ENCODE peak calls at places on chromosomes 16 and 17, in ten cellular contexts. One of them, this sample, is unnamed.
A peak's percentile ranks its signal among the peaks of the same experiment; 100 is the strongest.

GRCh38 chr17:5854871-5855554 is 215.2 kb upstream of the WSCD1 start:
- DNase-seq in nephron progenitor cell: no peak
- DNase-seq in GM20000: no peak
- DNase-seq in body of pancreas: no peak
- DNase-seq in glutamatergic neuron: no peak
- DNase-seq in endothelial cell: no peak
- DNase-seq in neural crest cell: no peak
- DNase-seq in HFF-Myc: no peak
- DNase-seq in Calu3: no peak
- DNase-seq in neural progenitor cell: no peak
- DNase-seq in this sample: no peak

GRCh38 chr17:35586569-35587073 is 501 bp upstream of the AP2B1 start:
- DNase-seq in nephron progenitor cell: no peak
- DNase-seq in GM20000: no peak
- DNase-seq in body of pancreas: no peak
- DNase-seq in glutamatergic neuron: no peak
- DNase-seq in endothelial cell: no peak
- DNase-seq in neural crest cell: no peak
- DNase-seq in HFF-Myc: no peak
- DNase-seq in Calu3: no peak
- DNase-seq in neural progenitor cell: no peak
- DNase-seq in this sample: no peak

GRCh38 chr17:54009502-54009901 is 186.8 kb downstream of the KIF2B start:
- DNase-seq in nephron progenitor cell: no peak
- DNase-seq in GM20000: no peak
- DNase-seq in body of pancreas: no peak
- DNase-seq in glutamatergic neuron: no peak
- DNase-seq in endothelial cell: no peak
- DNase-seq in neural crest cell: no peak
- DNase-seq in HFF-Myc: no peak
- DNase-seq in Calu3: no peak
- DNase-seq in neural progenitor cell: no peak
- DNase-seq in this sample: no peak

GRCh38 chr17:82062076-82062983 is 3.3 kb downstream of the DUS1L start:
- DNase-seq in nephron progenitor cell: no peak
- DNase-seq in GM20000: no peak
- DNase-seq in body of pancreas: no peak
- DNase-seq in glutamatergic neuron: no peak
- DNase-seq in endothelial cell: no peak
- DNase-seq in neural crest cell: no peak
- DNase-seq in HFF-Myc: no peak
- DNase-seq in Calu3: no peak
- DNase-seq in neural progenitor cell: no peak
- DNase-seq in this sample: no peak

GRCh38 chr16:69396187-69397061 is 10.6 kb upstream of the TERF2 start:
- DNase-seq in nephron progenitor cell: peak; percentile 77
- DNase-seq in GM20000: peak; percentile 60
- DNase-seq in body of pancreas: peak; percentile 84
- DNase-seq in glutamatergic neuron: peak; percentile 69
- DNase-seq in endothelial cell: peak; percentile 73
- DNase-seq in neural crest cell: peak; percentile 86
- DNase-seq in HFF-Myc: peak; percentile 90
- DNase-seq in Calu3: peak; percentile 83
- DNase-seq in neural progenitor cell: peak; percentile 92
- DNase-seq in this sample: peak; percentile 55

GRCh38 chr16:16868727-16869126 is 489.8 kb downstream of the NPIPA7 start:
- DNase-seq in nephron progenitor cell: no peak
- DNase-seq in GM20000: no peak
- DNase-seq in body of pancreas: no peak
- DNase-seq in glutamatergic neuron: no peak
- DNase-seq in endothelial cell: no peak
- DNase-seq in neural crest cell: no peak
- DNase-seq in HFF-Myc: no peak
- DNase-seq in Calu3: no peak
- DNase-seq in neural progenitor cell: no peak
- DNase-seq in this sample: no peak

GRCh38 chr17:78910885-78911284 is 7.9 kb upstream of the CEP295NL start:
- DNase-seq in nephron progenitor cell: no peak
- DNase-seq in GM20000: no peak
- DNase-seq in body of pancreas: no peak
- DNase-seq in glutamatergic neuron: no peak
- DNase-seq in endothelial cell: no peak
- DNase-seq in neural crest cell: no peak
- DNase-seq in HFF-Myc: no peak
- DNase-seq in Calu3: no peak
- DNase-seq in neural progenitor cell: no peak
- DNase-seq in this sample: no peak

GRCh38 chr17:38654411-38655398 is 20.1 kb downstream of the EPOP start:
- DNase-seq in nephron progenitor cell: no peak
- DNase-seq in GM20000: peak; percentile 69
- DNase-seq in body of pancreas: no peak
- DNase-seq in glutamatergic neuron: peak; percentile 34
- DNase-seq in endothelial cell: no peak
- DNase-seq in neural crest cell: no peak
- DNase-seq in HFF-Myc: no peak
- DNase-seq in Calu3: no peak
- DNase-seq in neural progenitor cell: no peak
- DNase-seq in this sample: no peak

GRCh38 chr16:27640277-27640600 is 90.3 kb downstream of the KATNIP start:
- DNase-seq in nephron progenitor cell: no peak
- DNase-seq in GM20000: no peak
- DNase-seq in body of pancreas: no peak
- DNase-seq in glutamatergic neuron: no peak
- DNase-seq in endothelial cell: no peak
- DNase-seq in neural crest cell: no peak
- DNase-seq in HFF-Myc: no peak
- DNase-seq in Calu3: no peak
- DNase-seq in neural progenitor cell: no peak
- DNase-seq in this sample: no peak

GRCh38 chr16:27639588-27640276 is 89.8 kb downstream of the KATNIP start:
- DNase-seq in nephron progenitor cell: peak; percentile 46
- DNase-seq in GM20000: peak; percentile 77
- DNase-seq in body of pancreas: no peak
- DNase-seq in glutamatergic neuron: no peak
- DNase-seq in endothelial cell: peak; percentile 45
- DNase-seq in neural crest cell: peak; percentile 31
- DNase-seq in HFF-Myc: peak; percentile 44
- DNase-seq in Calu3: peak; percentile 48
- DNase-seq in neural progenitor cell: peak; percentile 67
- DNase-seq in this sample: peak; percentile 15

GRCh38 chr16:27641260-27641659 is 91.3 kb downstream of the KATNIP start:
- DNase-seq in nephron progenitor cell: no peak
- DNase-seq in GM20000: no peak
- DNase-seq in body of pancreas: no peak
- DNase-seq in glutamatergic neuron: no peak
- DNase-seq in endothelial cell: no peak
- DNase-seq in neural crest cell: no peak
- DNase-seq in HFF-Myc: no peak
- DNase-seq in Calu3: no peak
- DNase-seq in neural progenitor cell: no peak
- DNase-seq in this sample: no peak

GRCh38 chr16:27644165-27644564 is 94.2 kb downstream of the KATNIP start:
- DNase-seq in nephron progenitor cell: no peak
- DNase-seq in GM20000: no peak
- DNase-seq in body of pancreas: no peak
- DNase-seq in glutamatergic neuron: no peak
- DNase-seq in endothelial cell: no peak
- DNase-seq in neural crest cell: no peak
- DNase-seq in HFF-Myc: no peak
- DNase-seq in Calu3: no peak
- DNase-seq in neural progenitor cell: no peak
- DNase-seq in this sample: no peak

GRCh38 chr16:27642753-27643152 is 92.8 kb downstream of the KATNIP start:
- DNase-seq in nephron progenitor cell: no peak
- DNase-seq in GM20000: no peak
- DNase-seq in body of pancreas: no peak
- DNase-seq in glutamatergic neuron: no peak
- DNase-seq in endothelial cell: no peak
- DNase-seq in neural crest cell: no peak
- DNase-seq in HFF-Myc: peak; percentile 7
- DNase-seq in Calu3: peak; percentile 15
- DNase-seq in neural progenitor cell: peak; percentile 51
- DNase-seq in this sample: no peak
- TF ChIP-seq CTCF in nephron progenitor cell: no peak
- TF ChIP-seq CTCF in GM20000: peak; percentile 16
- TF ChIP-seq CTCF in body of pancreas: no peak
- TF ChIP-seq CTCF in glutamatergic neuron: peak; percentile 60
- TF ChIP-seq CTCF in endothelial cell: peak; percentile 26
- TF ChIP-seq CTCF in neural crest cell: peak; percentile 42
- TF ChIP-seq CTCF in HFF-Myc: no peak
- TF ChIP-seq CTCF in Calu3: no peak
- TF ChIP-seq CTCF in neural progenitor cell: peak; percentile 47
- TF ChIP-seq CTCF in this sample: no peak

GRCh38 chr16:67302882-67303434 is 23.6 kb downstream of the KCTD19 start:
- DNase-seq in nephron progenitor cell: no peak
- DNase-seq in GM20000: no peak
- DNase-seq in body of pancreas: no peak
- DNase-seq in glutamatergic neuron: no peak
- DNase-seq in endothelial cell: no peak
- DNase-seq in neural crest cell: no peak
- DNase-seq in HFF-Myc: no peak
- DNase-seq in Calu3: no peak
- DNase-seq in neural progenitor cell: no peak
- DNase-seq in this sample: no peak

GRCh38 chr16:67302076-67302475 is 22.7 kb downstream of the PLEKHG4 start:
- DNase-seq in nephron progenitor cell: no peak
- DNase-seq in GM20000: no peak
- DNase-seq in body of pancreas: no peak
- DNase-seq in glutamatergic neuron: no peak
- DNase-seq in endothelial cell: no peak
- DNase-seq in neural crest cell: no peak
- DNase-seq in HFF-Myc: no peak
- DNase-seq in Calu3: no peak
- DNase-seq in neural progenitor cell: no peak
- DNase-seq in this sample: no peak

GRCh38 chr16:67305216-67306071 is 21.1 kb downstream of the KCTD19 start:
- DNase-seq in nephron progenitor cell: no peak
- DNase-seq in GM20000: no peak
- DNase-seq in body of pancreas: no peak
- DNase-seq in glutamatergic neuron: no peak
- DNase-seq in endothelial cell: no peak
- DNase-seq in neural crest cell: no peak
- DNase-seq in HFF-Myc: no peak
- DNase-seq in Calu3: no peak
- DNase-seq in neural progenitor cell: no peak
- DNase-seq in this sample: no peak

GRCh38 chr16:67301080-67301757 is 21.9 kb downstream of the PLEKHG4 start:
- DNase-seq in nephron progenitor cell: no peak
- DNase-seq in GM20000: no peak
- DNase-seq in body of pancreas: no peak
- DNase-seq in glutamatergic neuron: no peak
- DNase-seq in endothelial cell: no peak
- DNase-seq in neural crest cell: no peak
- DNase-seq in HFF-Myc: no peak
- DNase-seq in Calu3: no peak
- DNase-seq in neural progenitor cell: no peak
- DNase-seq in this sample: no peak

DNA sequence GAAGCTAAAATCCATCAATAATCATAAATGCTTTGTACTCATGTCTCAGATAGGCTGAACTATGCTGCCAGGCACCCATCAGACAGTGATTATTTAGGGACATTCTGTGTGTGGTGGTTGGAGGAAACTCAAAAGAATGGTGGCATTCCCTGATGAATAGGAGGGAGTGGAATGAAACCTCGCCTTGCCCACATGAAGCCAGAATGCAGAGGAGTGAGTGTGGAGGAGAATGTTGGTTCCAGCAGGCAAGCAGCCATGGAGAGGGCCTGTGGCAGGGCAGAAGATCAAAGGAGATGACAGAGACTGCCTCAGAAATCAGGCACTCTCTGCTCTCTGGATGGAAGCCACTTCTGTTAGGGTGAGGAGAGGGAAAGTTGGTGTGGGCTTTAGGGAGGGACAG is 22.5 kb downstream of the KCTD19 start:
- DNase-seq in nephron progenitor cell: no peak
- DNase-seq in GM20000: no peak
- DNase-seq in body of pancreas: no peak
- DNase-seq in glutamatergic neuron: no peak
- DNase-seq in endothelial cell: no peak
- DNase-seq in neural crest cell: no peak
- DNase-seq in HFF-Myc: no peak
- DNase-seq in Calu3: no peak
- DNase-seq in neural progenitor cell: no peak
- DNase-seq in this sample: no peak
- TF ChIP-seq CTCF in nephron progenitor cell: no peak
- TF ChIP-seq CTCF in GM20000: no peak
- TF ChIP-seq CTCF in body of pancreas: no peak
- TF ChIP-seq CTCF in glutamatergic neuron: no peak
- TF ChIP-seq CTCF in endothelial cell: no peak
- TF ChIP-seq CTCF in neural crest cell: no peak
- TF ChIP-seq CTCF in HFF-Myc: no peak
- TF ChIP-seq CTCF in Calu3: no peak
- TF ChIP-seq CTCF in neural progenitor cell: no peak
- TF ChIP-seq CTCF in this sample: no peak

DNA sequence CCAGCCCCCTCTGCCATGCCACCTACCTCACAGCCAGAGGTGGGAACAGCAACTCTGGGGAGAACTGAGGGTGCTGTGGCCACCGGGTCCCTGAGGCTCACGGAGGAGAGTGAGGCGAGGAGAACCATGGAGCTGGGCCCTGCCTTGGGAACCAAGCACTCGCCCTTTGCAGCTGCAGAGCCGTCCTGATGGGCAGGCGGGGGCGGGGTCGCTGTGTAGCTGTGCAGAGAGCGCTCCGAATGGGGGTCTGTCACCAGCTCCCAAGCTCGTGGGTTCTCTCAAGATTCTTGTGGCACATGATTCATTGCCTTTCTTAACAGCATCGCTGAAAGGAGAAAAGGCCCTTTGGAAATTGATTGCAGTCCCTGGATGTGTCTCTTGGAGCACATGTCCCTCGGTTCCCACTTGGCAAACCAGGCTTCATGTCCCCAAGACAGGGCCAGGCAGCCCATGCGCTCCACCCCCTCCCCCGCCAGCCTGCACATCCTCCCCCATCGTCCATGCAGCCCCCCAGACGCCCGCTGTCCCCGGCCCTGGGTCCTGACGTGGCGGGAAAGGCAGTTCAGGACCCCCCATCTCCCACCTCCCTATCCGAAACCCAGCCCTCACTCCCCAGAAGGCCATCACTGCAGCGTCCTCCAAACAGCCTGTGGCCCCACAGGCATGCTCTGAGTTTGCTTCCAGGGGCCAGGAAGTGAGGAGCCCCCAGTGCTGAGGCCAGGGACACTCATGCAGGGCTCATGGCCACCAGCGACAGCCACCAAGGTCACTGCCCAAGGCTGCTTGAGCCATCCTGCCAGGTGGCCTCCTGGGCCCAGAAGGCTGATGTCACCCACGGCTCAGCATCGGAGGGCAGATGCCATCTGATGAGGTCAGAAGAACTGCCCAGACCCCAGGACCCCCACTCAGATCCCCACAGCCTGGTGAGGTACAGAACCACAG is 20.6 kb upstream of the CHMP6 start:
- DNase-seq in nephron progenitor cell: no peak
- DNase-seq in GM20000: no peak
- DNase-seq in body of pancreas: no peak
- DNase-seq in glutamatergic neuron: peak; percentile 24
- DNase-seq in endothelial cell: no peak
- DNase-seq in neural crest cell: no peak
- DNase-seq in HFF-Myc: no peak
- DNase-seq in Calu3: no peak
- DNase-seq in neural progenitor cell: no peak
- DNase-seq in this sample: no peak
- TF ChIP-seq CTCF in nephron progenitor cell: no peak
- TF ChIP-seq CTCF in GM20000: no peak
- TF ChIP-seq CTCF in body of pancreas: no peak
- TF ChIP-seq CTCF in glutamatergic neuron: no peak
- TF ChIP-seq CTCF in endothelial cell: no peak
- TF ChIP-seq CTCF in neural crest cell: peak; percentile 9
- TF ChIP-seq CTCF in HFF-Myc: peak; percentile 0
- TF ChIP-seq CTCF in Calu3: no peak
- TF ChIP-seq CTCF in neural progenitor cell: no peak
- TF ChIP-seq CTCF in this sample: no peak

GRCh38 chr17:79936661-79937434 is 97.6 kb upstream of the CBX4 start:
- DNase-seq in nephron progenitor cell: no peak
- DNase-seq in GM20000: no peak
- DNase-seq in body of pancreas: no peak
- DNase-seq in glutamatergic neuron: peak; percentile 37
- DNase-seq in endothelial cell: no peak
- DNase-seq in neural crest cell: no peak
- DNase-seq in HFF-Myc: no peak
- DNase-seq in Calu3: no peak
- DNase-seq in neural progenitor cell: no peak
- DNase-seq in this sample: no peak
- TF ChIP-seq CTCF in nephron progenitor cell: no peak
- TF ChIP-seq CTCF in GM20000: no peak
- TF ChIP-seq CTCF in body of pancreas: no peak
- TF ChIP-seq CTCF in glutamatergic neuron: no peak
- TF ChIP-seq CTCF in endothelial cell: no peak
- TF ChIP-seq CTCF in neural crest cell: no peak
- TF ChIP-seq CTCF in HFF-Myc: no peak
- TF ChIP-seq CTCF in Calu3: no peak
- TF ChIP-seq CTCF in neural progenitor cell: no peak
- TF ChIP-seq CTCF in this sample: no peak

This sample was measured in progenitor cell of endocrine pancreas.